ENCODE peak calls at places on chromosomes 11 and 22, in six cellular contexts. One of them, this sample, is unnamed.

GRCh38 chr22:37057796-37058510 is 6.4 kb downstream of the KCTD17 start:
- DNase-seq in neuronal stem cell: no peak
- DNase-seq in colonic mucosa: no peak
- DNase-seq in IMR-90: no peak
- DNase-seq in pancreas: no peak
- DNase-seq in SK-N-MC: no peak
- DNase-seq in this sample: no peak

GRCh38 chr11:121777056-121777455 is 324.3 kb upstream of the SORL1-AS1 start:
- DNase-seq in neuronal stem cell: no peak
- DNase-seq in colonic mucosa: no peak
- DNase-seq in IMR-90: no peak
- DNase-seq in pancreas: no peak
- DNase-seq in SK-N-MC: no peak
- DNase-seq in this sample: no peak

GRCh38 chr11:12469451-12469850 is 92.1 kb downstream of the PARVA start:
- DNase-seq in neuronal stem cell: no peak
- DNase-seq in colonic mucosa: no peak
- DNase-seq in IMR-90: peak; percentile 26
- DNase-seq in pancreas: no peak
- DNase-seq in SK-N-MC: no peak
- DNase-seq in this sample: no peak

GRCh38 chr11:20097319-20098221 is 62.7 kb downstream of the DBX1 start:
- DNase-seq in neuronal stem cell: no peak
- DNase-seq in colonic mucosa: no peak
- DNase-seq in IMR-90: peak; percentile 93
- DNase-seq in pancreas: no peak
- DNase-seq in SK-N-MC: no peak
- DNase-seq in this sample: no peak

GRCh38 chr11:71563401-71563800 is 2.0 kb upstream of the KRTAP5-10 start:
- DNase-seq in neuronal stem cell: peak; percentile 35
- DNase-seq in colonic mucosa: peak; percentile 25
- DNase-seq in IMR-90: peak; percentile 62
- DNase-seq in pancreas: no peak
- DNase-seq in SK-N-MC: no peak
- DNase-seq in this sample: no peak

GRCh38 chr11:65884716-65885092 is 3.6 kb downstream of the FIBP start:
- DNase-seq in neuronal stem cell: peak; percentile 75
- DNase-seq in colonic mucosa: peak; percentile 76
- DNase-seq in IMR-90: peak; percentile 65
- DNase-seq in pancreas: peak; percentile 91
- DNase-seq in SK-N-MC: no peak
- DNase-seq in this sample: peak; percentile 74

GRCh38 chr11:1741741-1742140 is 8.7 kb downstream of the IFITM10 start:
- DNase-seq in neuronal stem cell: no peak
- DNase-seq in colonic mucosa: no peak
- DNase-seq in IMR-90: no peak
- DNase-seq in pancreas: no peak
- DNase-seq in SK-N-MC: no peak
- DNase-seq in this sample: no peak

GRCh38 chr11:5620606-5621521 is 3.9 kb upstream of the TRIM34 start:
- DNase-seq in neuronal stem cell: no peak
- DNase-seq in colonic mucosa: peak; percentile 52
- DNase-seq in IMR-90: peak; percentile 95
- DNase-seq in pancreas: no peak
- DNase-seq in SK-N-MC: no peak
- DNase-seq in this sample: no peak

GRCh38 chr11:119320593-119321524 is 3.9 kb upstream of the MCAM start:
- DNase-seq in neuronal stem cell: no peak
- DNase-seq in colonic mucosa: peak; percentile 56
- DNase-seq in IMR-90: peak; percentile 65
- DNase-seq in pancreas: peak; percentile 77
- DNase-seq in SK-N-MC: no peak
- DNase-seq in this sample: peak; percentile 47

DNA sequence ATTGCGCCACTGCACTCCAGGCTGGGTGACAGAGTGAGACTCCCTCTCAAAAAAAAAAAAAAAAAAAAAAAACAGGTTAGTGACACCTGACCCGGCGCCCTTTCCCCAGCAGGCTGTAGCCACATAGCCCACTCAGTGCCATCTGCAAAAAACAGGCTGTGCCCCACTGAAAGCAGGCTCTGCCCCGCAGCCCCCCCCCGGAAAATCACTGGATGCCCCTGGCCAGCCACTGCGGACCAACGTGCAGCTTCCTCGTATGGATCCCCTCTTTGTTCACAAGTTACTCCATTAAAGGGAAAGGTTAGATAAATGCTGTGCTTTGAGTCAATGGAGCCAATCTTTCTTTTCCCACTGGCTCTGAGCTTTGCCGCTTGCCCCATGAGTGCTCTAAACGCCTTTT is 660.3 kb downstream of the TBC1D22A start:
- DNase-seq in neuronal stem cell: no peak
- DNase-seq in colonic mucosa: no peak
- DNase-seq in IMR-90: no peak
- DNase-seq in pancreas: no peak
- DNase-seq in SK-N-MC: no peak
- DNase-seq in this sample: no peak
- H3K9me3 ChIP-seq in neuronal stem cell: no peaks in the 10 kb centered on the region
- H3K9me3 ChIP-seq in colonic mucosa: no peaks in the 10 kb centered on the region
- H3K9me3 ChIP-seq in IMR-90: peaks cover 17% of the 10 kb centered on the region
- H3K9me3 ChIP-seq in pancreas: no peaks in the 10 kb centered on the region
- H3K9me3 ChIP-seq in SK-N-MC: no peaks in the 10 kb centered on the region
- H3K9me3 ChIP-seq in this sample: no peaks in the 10 kb centered on the region

GRCh38 chr22:47460870-47461269 is 698.4 kb downstream of the TBC1D22A start:
- DNase-seq in neuronal stem cell: no peak
- DNase-seq in colonic mucosa: no peak
- DNase-seq in IMR-90: no peak
- DNase-seq in pancreas: no peak
- DNase-seq in SK-N-MC: no peak
- DNase-seq in this sample: no peak
- H3K9me3 ChIP-seq in neuronal stem cell: no peaks in the 10 kb centered on the region
- H3K9me3 ChIP-seq in colonic mucosa: no peaks in the 10 kb centered on the region
- H3K9me3 ChIP-seq in IMR-90: peaks cover 52% of the 10 kb centered on the region
- H3K9me3 ChIP-seq in pancreas: no peaks in the 10 kb centered on the region
- H3K9me3 ChIP-seq in SK-N-MC: no peaks in the 10 kb centered on the region
- H3K9me3 ChIP-seq in this sample: no peaks in the 10 kb centered on the region

DNA sequence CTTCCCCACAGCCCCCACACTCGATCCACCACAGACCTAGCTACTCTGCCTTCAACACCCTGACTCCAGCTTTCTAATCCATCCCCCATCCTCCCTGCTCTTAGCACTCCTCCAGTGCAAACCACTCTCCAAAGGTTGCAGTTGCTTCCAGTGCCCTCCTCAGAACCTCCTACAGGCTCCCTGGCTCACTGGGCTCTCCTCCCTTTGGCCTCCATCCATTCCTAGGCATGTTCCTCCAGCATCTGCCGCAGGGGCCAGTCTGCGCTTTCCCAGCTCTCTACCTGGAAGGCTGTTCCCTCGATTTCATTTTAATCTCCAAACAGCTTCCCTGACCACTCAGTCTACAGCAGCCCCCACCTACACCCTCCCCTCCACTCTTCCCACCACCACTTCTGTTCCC is 133.8 kb downstream of the SPATA19 start:
- DNase-seq in neuronal stem cell: no peak
- DNase-seq in colonic mucosa: no peak
- DNase-seq in IMR-90: no peak
- DNase-seq in pancreas: no peak
- DNase-seq in SK-N-MC: no peak
- DNase-seq in this sample: no peak
- H3K9me3 ChIP-seq in neuronal stem cell: no peaks in the 10 kb centered on the region
- H3K9me3 ChIP-seq in colonic mucosa: no peaks in the 10 kb centered on the region
- H3K9me3 ChIP-seq in IMR-90: peaks cover 58% of the 10 kb centered on the region
- H3K9me3 ChIP-seq in pancreas: no peaks in the 10 kb centered on the region
- H3K9me3 ChIP-seq in SK-N-MC: no peaks in the 10 kb centered on the region
- H3K9me3 ChIP-seq in this sample: no peaks in the 10 kb centered on the region

GRCh38 chr11:45266693-45267451 is 19.3 kb downstream of the SYT13 start:
- DNase-seq in neuronal stem cell: no peak
- DNase-seq in colonic mucosa: peak; percentile 89
- DNase-seq in IMR-90: no peak
- DNase-seq in pancreas: no peak
- DNase-seq in SK-N-MC: no peak
- DNase-seq in this sample: no peak
- H3K9me3 ChIP-seq in neuronal stem cell: no peaks in the 10 kb centered on the region
- H3K9me3 ChIP-seq in colonic mucosa: no peaks in the 10 kb centered on the region
- H3K9me3 ChIP-seq in IMR-90: no peaks in the 10 kb centered on the region
- H3K9me3 ChIP-seq in pancreas: no peaks in the 10 kb centered on the region
- H3K9me3 ChIP-seq in SK-N-MC: no peaks in the 10 kb centered on the region
- H3K9me3 ChIP-seq in this sample: no peaks in the 10 kb centered on the region

DNA sequence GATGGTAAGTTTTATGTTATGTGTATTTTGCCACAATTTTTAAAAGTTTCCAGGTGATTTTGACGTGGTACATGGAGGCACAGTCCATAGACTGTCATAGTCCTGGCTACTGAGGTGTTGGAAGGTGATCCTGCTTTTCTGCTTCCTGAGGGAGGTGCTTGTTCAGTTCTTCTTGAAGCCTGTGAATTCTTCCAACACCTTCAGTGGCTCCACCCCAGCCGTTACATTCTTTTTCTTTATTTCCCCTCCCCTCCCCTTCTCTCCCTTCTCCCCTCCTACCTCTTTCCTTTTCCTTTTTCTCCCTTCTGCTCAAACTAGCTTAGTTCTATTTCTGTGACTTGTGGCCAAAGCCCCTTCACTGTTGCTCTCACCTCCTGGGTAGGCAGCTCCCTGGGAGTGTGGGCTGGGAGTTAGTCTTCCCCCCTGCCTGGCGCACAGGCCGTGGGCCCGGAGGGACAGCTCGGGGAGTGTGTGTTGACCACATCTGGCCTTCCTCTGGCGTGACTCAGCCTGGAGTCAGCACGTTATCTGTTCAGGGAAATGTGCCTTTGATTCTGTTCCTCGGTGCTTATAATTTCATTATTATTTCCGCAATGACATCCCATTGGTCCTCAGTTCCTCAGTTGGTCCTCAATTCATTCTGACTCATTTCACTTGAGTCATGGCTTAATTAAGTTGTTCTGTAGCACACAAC is 566.2 kb downstream of the TBC1D22A start:
- DNase-seq in neuronal stem cell: no peak
- DNase-seq in colonic mucosa: no peak
- DNase-seq in IMR-90: peak; percentile 96
- DNase-seq in pancreas: no peak
- DNase-seq in SK-N-MC: no peak
- DNase-seq in this sample: no peak
- H3K9me3 ChIP-seq in neuronal stem cell: no peaks in the 10 kb centered on the region
- H3K9me3 ChIP-seq in colonic mucosa: no peaks in the 10 kb centered on the region
- H3K9me3 ChIP-seq in IMR-90: peaks cover 7% of the 10 kb centered on the region
- H3K9me3 ChIP-seq in pancreas: no peaks in the 10 kb centered on the region
- H3K9me3 ChIP-seq in SK-N-MC: no peaks in the 10 kb centered on the region
- H3K9me3 ChIP-seq in this sample: no peaks in the 10 kb centered on the region

GRCh38 chr11:58740447-58740846 is 8.7 kb upstream of the GLYAT start:
- DNase-seq in neuronal stem cell: no peak
- DNase-seq in colonic mucosa: no peak
- DNase-seq in IMR-90: no peak
- DNase-seq in pancreas: no peak
- DNase-seq in SK-N-MC: no peak
- DNase-seq in this sample: no peak
- H3K9me3 ChIP-seq in neuronal stem cell: no peaks in the 10 kb centered on the region
- H3K9me3 ChIP-seq in colonic mucosa: no peaks in the 10 kb centered on the region
- H3K9me3 ChIP-seq in IMR-90: no peaks in the 10 kb centered on the region
- H3K9me3 ChIP-seq in pancreas: no peaks in the 10 kb centered on the region
- H3K9me3 ChIP-seq in SK-N-MC: no peaks in the 10 kb centered on the region
- H3K9me3 ChIP-seq in this sample: no peaks in the 10 kb centered on the region

GRCh38 chr22:48738204-48738980 is 1089.3 kb downstream of the BRD1 start:
- DNase-seq in neuronal stem cell: no peak
- DNase-seq in colonic mucosa: no peak
- DNase-seq in IMR-90: no peak
- DNase-seq in pancreas: no peak
- DNase-seq in SK-N-MC: no peak
- DNase-seq in this sample: no peak
- H3K9me3 ChIP-seq in neuronal stem cell: no peaks in the 10 kb centered on the region
- H3K9me3 ChIP-seq in colonic mucosa: no peaks in the 10 kb centered on the region
- H3K9me3 ChIP-seq in IMR-90: peaks cover 73% of the 10 kb centered on the region
- H3K9me3 ChIP-seq in pancreas: no peaks in the 10 kb centered on the region
- H3K9me3 ChIP-seq in SK-N-MC: no peaks in the 10 kb centered on the region
- H3K9me3 ChIP-seq in this sample: no peaks in the 10 kb centered on the region